ENCODE peak calls at places on chromosomes 7 and 10, in six cellular contexts. Y is uterus, Q is AG10803, F is fibroblast of lung, X is BJ, B is stomach. L is an unnamed sample.

GRCh38 chr10:12042409-12042796 is 206 bp downstream of the UPF2 start:
- DNase-seq in Y (no peak), Q (no peak), F (no peak), X (no peak), B (peak; percentile 35), L (peak; percentile 18)

GRCh38 chr7:1663857-1664651 is 6.0 kb upstream of the ELFN1 start:
- DNase-seq in Y (peak; percentile 9), Q (no peak), F (no peak), X (no peak), B (no peak), L (no peak)

GRCh38 chr10:32337343-32337742 is 9.6 kb downstream of the EPC1 start:
- DNase-seq in Y (no peak), Q (no peak), F (no peak), X (no peak), B (no peak), L (no peak)

GRCh38 chr10:112187527-112187926 is 4.0 kb upstream of the GPAM start:
- DNase-seq in Y (no peak), Q (no peak), F (no peak), X (no peak), B (no peak), L (no peak)

GRCh38 chr7:28245108-28245868 is 64.7 kb upstream of the JAZF1 start:
- DNase-seq in Y (no peak), Q (no peak), F (no peak), X (no peak), B (no peak), L (no peak)

GRCh38 chr10:124329941-124330340 is 88.8 kb downstream of the OAT start:
- DNase-seq in Y (no peak), Q (no peak), F (no peak), X (no peak), B (peak; percentile 13), L (no peak)

GRCh38 chr10:122154034-122154732 is 116.9 kb upstream of the BTBD16 start:
- DNase-seq in Y (no peak), Q (no peak), F (no peak), X (no peak), B (no peak), L (no peak)

GRCh38 chr10:90857635-90858488 is at the start of gene HTR7:
- DNase-seq in Y (peak; percentile 43), Q (peak; percentile 46), F (peak; percentile 41), X (no peak), B (peak; percentile 54), L (peak; percentile 54)

GRCh38 chr10:15120523-15120922 is 23.4 kb downstream of the RPP38 start:
- DNase-seq in Y (no peak), Q (peak; percentile 67), F (peak; percentile 72), X (no peak), B (no peak), L (peak; percentile 73)

GRCh38 chr10:132709471-132709951 is 76.4 kb downstream of the NKX6-2 start:
- DNase-seq in Y (no peak), Q (no peak), F (no peak), X (no peak), B (no peak), L (no peak)

GRCh38 chr7:142817506-142817905 is 37.4 kb upstream of the EPHB6 start:
- DNase-seq in Y (no peak), Q (no peak), F (no peak), X (no peak), B (no peak), L (no peak)

GRCh38 chr10:93921338-93921737 is 27.6 kb downstream of the SLC35G1 start:
- DNase-seq in Y (no peak), Q (no peak), F (no peak), X (no peak), B (no peak), L (no peak)

GRCh38 chr7:159027091-159027802 is 117.4 kb downstream of the VIPR2 start:
- DNase-seq in Y (no peak), Q (no peak), F (no peak), X (no peak), B (no peak), L (peak; percentile 44)

GRCh38 chr7:36363515-36363914 is 26.1 kb upstream of the ANLN start:
- DNase-seq in Y (no peak), Q (no peak), F (no peak), X (no peak), B (no peak), L (no peak)

GRCh38 chr10:32054087-32054486 is 2.1 kb downstream of the KIF5B start:
- DNase-seq in Y (no peak), Q (peak; percentile 59), F (peak; percentile 78), X (no peak), B (no peak), L (peak; percentile 72)

GRCh38 chr10:77836299-77836820 is 90.2 kb downstream of the DLG5 start:
- DNase-seq in Y (no peak), Q (peak; percentile 76), F (peak; percentile 10), X (no peak), B (peak; percentile 57), L (peak; percentile 28)

GRCh38 chr7:20776942-20777341 is 9.7 kb downstream of the SP8 start:
- DNase-seq in Y (no peak), Q (no peak), F (no peak), X (no peak), B (no peak), L (no peak)

GRCh38 chr10:80924063-80924952 is 386.6 kb downstream of the SH2D4B start:
- DNase-seq in Y (peak; percentile 26), Q (peak; percentile 26), F (peak; percentile 37), X (no peak), B (peak; percentile 41), L (peak; percentile 58)

GRCh38 chr7:91265693-91266066 is 1.4 kb downstream of the FZD1 start:
- DNase-seq in Y (no peak), Q (no peak), F (peak; percentile 38), X (no peak), B (no peak), L (peak; percentile 16)
- H3K4me3 ChIP-seq in Y (peak overlapping the region; percentile 49), Q (peak overlapping the region; percentile 85), F (peak overlapping the region; percentile 79), X (peak overlapping the region; percentile 49), B (peak overlapping the region; percentile 90), L (peak overlapping the region; percentile 73)

GRCh38 chr7:134419875-134420274 is 39.0 kb downstream of the AKR1B1 start:
- DNase-seq in Y (no peak), Q (no peak), F (no peak), X (no peak), B (no peak), L (no peak)

GRCh38 chr7:134421998-134422397 is 36.9 kb downstream of the AKR1B1 start:
- DNase-seq in Y (no peak), Q (peak; percentile 27), F (no peak), X (no peak), B (no peak), L (no peak)

GRCh38 chr7:134419085-134419484 is 39.8 kb downstream of the AKR1B1 start:
- DNase-seq in Y (no peak), Q (no peak), F (no peak), X (no peak), B (peak; percentile 59), L (no peak)

GRCh38 chr7:134422646-134423045 is 36.3 kb downstream of the AKR1B1 start:
- DNase-seq in Y (no peak), Q (no peak), F (no peak), X (no peak), B (no peak), L (no peak)

DNA sequence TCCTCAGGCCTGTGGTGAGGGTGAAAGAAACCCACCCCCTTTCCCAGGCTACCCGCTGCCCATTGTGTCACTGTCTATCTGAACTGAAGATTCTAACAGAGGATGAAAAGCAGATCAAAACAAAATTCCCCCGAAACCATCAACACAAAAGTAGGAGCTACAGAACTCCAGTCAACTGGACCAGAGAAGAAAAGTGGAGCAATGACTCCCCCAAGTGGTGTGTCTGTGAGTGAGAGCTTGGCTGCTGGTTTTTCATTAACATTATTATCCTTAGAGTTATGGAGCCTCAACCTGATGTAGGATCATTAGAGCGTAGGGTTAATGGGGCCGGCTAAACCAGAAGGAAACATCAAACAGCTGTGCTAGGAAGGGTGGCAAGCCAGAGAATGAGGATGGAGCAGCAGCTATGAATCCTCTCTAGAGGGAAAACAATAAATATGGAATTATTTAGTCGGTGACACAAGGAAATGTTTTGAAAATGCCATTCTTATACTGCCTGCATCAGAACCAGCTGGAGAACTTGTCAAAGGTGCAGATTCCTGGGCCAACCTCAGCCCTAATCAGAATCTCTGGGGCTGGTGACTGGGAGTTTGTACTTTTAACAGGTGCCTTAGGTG is 38.3 kb downstream of the AKR1B1 start:
- DNase-seq in Y (no peak), Q (peak; percentile 70), F (peak; percentile 69), X (no peak), B (peak; percentile 65), L (peak; percentile 80)
- TF ChIP-seq CTCF in Y (peak; percentile 23), Q (peak; percentile 91), F (peak; percentile 77), X (peak; percentile 69), B (no peak), L (peak; percentile 79)

GRCh38 chr7:88141479-88141878 is 78.4 kb downstream of the SRI start:
- DNase-seq in Y (no peak), Q (no peak), F (no peak), X (no peak), B (no peak), L (no peak)

GRCh38 chr7:88146611-88147010 is 73.2 kb downstream of the SRI start:
- DNase-seq in Y (no peak), Q (no peak), F (no peak), X (no peak), B (no peak), L (no peak)

GRCh38 chr7:88141953-88142352 is 77.9 kb downstream of the SRI start:
- DNase-seq in Y (no peak), Q (no peak), F (no peak), X (no peak), B (no peak), L (no peak)

DNA sequence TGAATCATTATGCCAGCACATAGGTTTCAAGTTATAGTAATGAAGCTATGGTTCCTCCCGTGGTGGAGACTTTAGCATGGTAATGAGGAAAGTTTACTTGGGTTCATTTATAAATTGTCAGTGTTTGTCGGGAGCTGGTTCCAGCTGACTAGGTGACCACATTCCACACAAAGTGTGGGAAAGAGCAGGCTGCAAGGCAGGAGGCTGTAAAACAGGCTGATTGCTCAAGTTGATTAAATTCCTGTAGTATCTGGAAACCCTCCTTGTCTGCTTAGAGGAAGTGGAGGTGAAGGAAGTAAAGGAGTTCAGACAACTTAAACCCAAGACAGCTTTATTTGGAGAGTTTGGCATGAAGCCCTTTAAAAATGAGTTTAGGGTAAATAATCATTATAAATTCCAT is 78.8 kb downstream of the SRI start:
- DNase-seq in Y (no peak), Q (no peak), F (no peak), X (no peak), B (no peak), L (no peak)
- H3K4me3 ChIP-seq in Y (no peak overlapping the region), Q (no peak overlapping the region), F (no peak overlapping the region), X (no peak overlapping the region), B (no peak overlapping the region), L (no peak overlapping the region)

DNA sequence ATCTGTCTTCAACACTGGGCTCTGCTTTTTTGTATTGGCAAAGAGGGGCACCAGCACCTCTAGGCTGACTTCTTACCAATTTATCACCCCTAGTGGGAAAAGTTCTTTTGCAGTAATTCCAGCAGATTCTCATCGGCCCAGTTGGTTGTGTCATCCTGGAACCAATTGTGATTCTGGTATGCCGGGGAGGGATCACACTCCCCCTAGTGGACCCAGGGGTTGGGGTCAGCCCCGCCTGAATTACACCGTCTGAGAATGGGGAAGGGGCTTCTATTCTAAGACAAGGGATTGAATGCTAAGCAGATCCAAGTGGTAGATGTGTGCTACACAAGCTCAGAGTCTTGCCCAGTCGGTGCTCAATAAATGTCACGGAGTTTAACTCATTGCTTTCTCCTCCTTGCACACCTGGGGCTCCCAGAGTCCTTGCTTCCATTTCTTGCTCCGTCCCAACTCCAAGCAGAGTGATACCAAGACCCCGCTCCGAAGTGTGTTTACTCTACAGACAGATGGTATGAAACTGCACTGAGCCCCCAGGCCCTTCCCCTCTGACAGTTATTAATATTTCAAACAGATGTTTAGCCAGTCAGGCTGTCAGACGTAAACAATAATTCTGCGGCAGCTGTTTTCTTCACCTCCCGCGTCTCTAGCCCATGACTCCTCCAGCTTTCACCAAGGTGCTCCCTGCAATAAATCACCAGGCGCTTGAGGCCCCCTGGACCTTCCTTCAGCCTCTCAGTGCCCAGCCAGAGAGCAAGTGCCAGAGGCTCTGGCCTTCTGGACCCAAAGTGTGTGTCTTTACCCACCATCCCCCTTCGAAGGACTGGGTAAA is 71.8 kb downstream of the C10orf105 start:
- DNase-seq in Y (no peak), Q (peak; percentile 11), F (no peak), X (no peak), B (no peak), L (no peak)
- TF ChIP-seq CTCF in Y (peak; percentile 23), Q (peak; percentile 43), F (peak; percentile 43), X (peak; percentile 51), B (no peak), L (peak; percentile 53)

L was measured in choroid plexus epithelial cell.